ENCODE peak calls at places on chromosomes 16 and 17, in seven cellular contexts. R is GM12878, L is A549, K is HepG2, H is K562, A is SK-N-SH, Z is H1. V is an unnamed sample.

GRCh38 chr17:29433551-29433950 is 43.4 kb downstream of the TAOK1 start:
- DNase-seq in L (no peak), Z (no peak), H (no peak), A (no peak), R (no peak), K (no peak), V (no peak)

GRCh38 chr16:86110134-86110533 is 211.2 kb downstream of the IRF8 start:
- DNase-seq in K (no peak), H (no peak), L (no peak), R (no peak), A (no peak), Z (no peak), V (no peak)

GRCh38 chr17:29243792-29244191 is 2.9 kb upstream of the CRYBA1 start:
- DNase-seq in L (peak; percentile 78), Z (no peak), R (no peak), A (peak; percentile 80), H (peak; percentile 53), K (peak; percentile 30), V (peak; percentile 44)

GRCh38 chr16:87017388-87018012 is 299.7 kb downstream of the C16orf95 start:
- DNase-seq in L (peak; percentile 56), A (no peak), R (no peak), K (no peak), H (no peak), Z (no peak), V (peak; percentile 88)

GRCh38 chr16:71526111-71526998 is at the start of gene CHST4:
- DNase-seq in Z (peak; percentile 66), K (no peak), L (peak; percentile 16), H (no peak), A (no peak), R (no peak), V (peak; percentile 57)

GRCh38 chr17:64148699-64149098 is 18.8 kb upstream of the ERN1 start:
- DNase-seq in L (no peak), Z (no peak), K (no peak), A (peak; percentile 43), H (no peak), R (no peak), V (no peak)

GRCh38 chr16:72938426-72939164 is 109.3 kb downstream of the ZFHX3 start:
- DNase-seq in Z (no peak), K (no peak), A (no peak), H (no peak), L (peak; percentile 51), R (no peak), V (peak; percentile 93)

GRCh38 chr17:41322264-41322902 is 6.9 kb upstream of the KRTAP17-1 start:
- DNase-seq in A (peak; percentile 50), R (no peak), K (peak; percentile 38), Z (no peak), L (peak; percentile 46), H (peak; percentile 39), V (peak; percentile 79)

GRCh38 chr17:44258811-44259351 is 9.1 kb downstream of the SLC4A1 start:
- DNase-seq in Z (no peak), A (no peak), H (no peak), L (no peak), K (no peak), R (no peak), V (no peak)

GRCh38 chr16:23578096-23578830 is 17.9 kb downstream of the NDUFAB1 start:
- DNase-seq in H (no peak), K (no peak), A (no peak), Z (no peak), R (no peak), L (no peak), V (peak; percentile 24)

GRCh38 chr17:10907370-10907769 is 69.5 kb upstream of the PIRT start:
- DNase-seq in H (no peak), L (no peak), A (no peak), Z (no peak), R (no peak), K (no peak), V (no peak)

GRCh38 chr17:76293106-76293505 is 15.0 kb downstream of the QRICH2 start:
- DNase-seq in Z (no peak), L (no peak), A (no peak), H (no peak), R (no peak), K (no peak), V (no peak)

DNA sequence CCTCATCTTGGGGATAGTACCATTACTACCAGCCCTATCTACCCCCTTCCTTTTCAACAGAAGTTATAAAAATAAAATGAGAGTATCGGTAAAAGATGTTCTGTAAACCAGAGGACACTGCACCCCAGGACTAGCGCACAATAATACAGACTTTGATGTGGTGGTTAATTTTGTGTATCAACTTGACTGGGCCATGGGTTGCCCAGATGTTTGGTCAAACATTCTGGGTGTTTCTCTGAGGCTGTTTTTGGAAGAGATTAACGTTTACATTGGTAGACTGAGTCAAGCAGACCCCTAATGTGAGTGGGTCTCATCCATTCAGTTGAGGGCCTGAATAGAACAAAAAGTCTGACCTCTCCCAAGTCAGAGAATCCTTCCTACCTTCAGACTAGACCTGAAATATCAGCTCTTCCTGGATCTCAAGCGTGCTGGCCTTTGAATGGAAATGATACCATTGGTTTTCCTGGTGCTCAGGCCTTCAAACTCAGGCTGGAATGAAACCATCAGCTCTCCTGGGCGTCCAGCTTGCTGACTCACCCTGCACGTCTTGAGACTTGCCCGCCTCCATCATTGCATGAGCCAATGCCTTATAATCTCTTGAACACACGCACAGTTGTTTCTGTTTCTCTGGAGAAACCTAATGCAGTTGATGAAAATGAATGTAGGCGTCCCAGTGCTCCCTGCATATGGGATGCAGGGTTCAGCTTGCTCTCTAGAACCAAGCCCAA is 10.1 kb downstream of the MRM1 start:
- DNase-seq in L (no peak), K (no peak), R (no peak), H (peak; percentile 54), Z (no peak), A (no peak), V (peak; percentile 85)
- H3K27ac ChIP-seq in L (peak overlapping the region; percentile 27), K (no peak overlapping the region), R (no peak overlapping the region), H (peak overlapping the region; percentile 62), Z (no peak overlapping the region), A (no peak overlapping the region), V (no peak overlapping the region)

GRCh38 chr16:19666451-19666850 is 51.6 kb downstream of the KNOP1 start:
- DNase-seq in K (no peak), R (no peak), Z (no peak), L (no peak), A (no peak), H (no peak), V (no peak)

GRCh38 chr16:19674485-19674884 is 43.5 kb downstream of the KNOP1 start:
- DNase-seq in L (no peak), K (no peak), R (no peak), H (no peak), Z (no peak), A (no peak), V (no peak)

GRCh38 chr16:19677403-19677802 is 40.6 kb downstream of the KNOP1 start:
- DNase-seq in A (no peak), L (no peak), R (no peak), K (no peak), H (no peak), Z (no peak), V (no peak)

GRCh38 chr16:19672378-19672777 is 45.6 kb downstream of the KNOP1 start:
- DNase-seq in A (no peak), K (no peak), H (no peak), Z (no peak), R (no peak), L (no peak), V (peak; percentile 39)
- TF ChIP-seq RFX5 in A (no peak), K (no peak), H (no peak), Z (no peak), R (no peak), L (no peak), V (no peak)

GRCh38 chr16:30104492-30104891 is 8.5 kb upstream of the YPEL3 start:
- DNase-seq in A (no peak), H (no peak), L (no peak), K (no peak), Z (no peak), R (no peak), V (no peak)
- H3K27ac ChIP-seq in A (no peak overlapping the region), H (no peak overlapping the region), L (no peak overlapping the region), K (no peak overlapping the region), Z (no peak overlapping the region), R (no peak overlapping the region), V (no peak overlapping the region)

GRCh38 chr16:31453255-31454204 is 5.8 kb upstream of the ARMC5 start:
- DNase-seq in L (no peak), Z (no peak), R (no peak), K (peak; percentile 75), H (peak; percentile 41), A (no peak), V (peak; percentile 36)
- TF ChIP-seq RFX5 in L (no peak), Z (no peak), R (no peak), K (no peak), H (no peak), A (no peak), V (no peak)

GRCh38 chr16:89445166-89445565 is 45.2 kb downstream of the ANKRD11 start:
- DNase-seq in L (no peak), A (no peak), K (no peak), R (no peak), H (no peak), Z (no peak), V (no peak)

GRCh38 chr16:89444151-89444723 is 46.1 kb downstream of the ANKRD11 start:
- DNase-seq in Z (no peak), L (no peak), H (no peak), A (no peak), K (no peak), R (no peak), V (no peak)

GRCh38 chr16:89442588-89442987 is 47.8 kb downstream of the ANKRD11 start:
- DNase-seq in L (no peak), Z (no peak), K (no peak), H (peak; percentile 43), A (no peak), R (no peak), V (no peak)

GRCh38 chr16:89442990-89443726 is 47.2 kb downstream of the ANKRD11 start:
- DNase-seq in H (no peak), L (peak; percentile 85), Z (no peak), K (peak; percentile 89), A (peak; percentile 60), R (no peak), V (peak; percentile 75)

DNA sequence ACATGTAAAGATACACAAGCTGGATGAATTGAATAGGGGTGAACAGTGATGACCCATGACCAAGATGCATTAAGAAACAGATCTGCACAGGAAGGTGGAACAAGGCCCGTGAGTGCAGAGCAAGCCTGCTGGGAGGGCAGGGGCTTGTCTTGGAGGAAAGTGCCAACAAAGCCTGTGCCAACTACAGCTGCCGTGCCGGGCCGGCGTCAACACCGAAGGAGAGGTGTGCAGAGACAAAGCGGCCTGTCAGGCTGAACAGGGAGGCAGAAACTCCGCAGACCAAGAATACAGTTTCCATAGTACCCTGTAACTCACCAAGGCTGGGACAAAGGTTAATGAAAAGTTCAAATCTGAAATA is 46.7 kb downstream of the ANKRD11 start:
- DNase-seq in H (no peak), R (no peak), K (no peak), A (no peak), L (no peak), Z (no peak), V (no peak)
- H3K27ac ChIP-seq in H (no peak overlapping the region), R (no peak overlapping the region), K (peak overlapping the region; percentile 63), A (peak overlapping the region; percentile 11), L (peak overlapping the region; percentile 60), Z (no peak overlapping the region), V (peak overlapping the region; percentile 10)

DNA sequence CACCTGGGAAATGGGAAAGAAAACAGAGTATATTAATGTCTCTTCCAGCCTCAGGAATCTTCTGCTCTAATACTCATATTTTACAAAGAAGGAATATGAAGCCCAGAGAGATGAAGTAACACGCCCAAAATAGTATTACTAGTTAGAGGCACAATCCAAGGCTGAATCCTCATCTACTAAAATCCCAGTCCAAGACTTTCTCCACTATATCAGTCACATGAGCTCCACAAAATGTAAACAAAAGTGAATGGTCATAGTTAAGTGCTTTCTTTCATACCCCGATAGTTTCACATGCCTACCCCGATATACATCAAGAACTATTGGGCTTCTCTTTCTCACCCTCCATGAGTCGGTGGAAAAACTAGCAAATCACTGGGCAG is 961 bp downstream of the INTS2 start:
- DNase-seq in Z (no peak), A (no peak), K (no peak), R (no peak), H (no peak), L (no peak), V (peak; percentile 61)
- TF ChIP-seq RFX5 in Z (no peak), A (no peak), K (no peak), R (no peak), H (no peak), L (no peak), V (no peak)